ENCODE peak calls at places on chromosomes 13 and 19, in four cellular contexts. X is kidney epithelial cell, V is heart left ventricle, Y is fibroblast of pulmonary artery. M is an unnamed sample.

GRCh38 chr19:11581740-11582139 is 4.3 kb upstream of the ACP5 start:
- DNase-seq in X (no peak), V (no peak), Y (peak; percentile 18), M (no peak)

GRCh38 chr13:65600702-65601101 is 1629.4 kb downstream of the PCDH9 start:
- DNase-seq in X (no peak), V (no peak), Y (peak; percentile 49), M (no peak)

GRCh38 chr19:34269968-34270621 is 15.7 kb downstream of the GARRE1 start:
- DNase-seq in X (peak; percentile 68), V (peak; percentile 78), Y (peak; percentile 92), M (peak; percentile 65)

GRCh38 chr13:22939157-22939556 is 241.6 kb upstream of the SGCG start:
- DNase-seq in X (no peak), V (no peak), Y (no peak), M (no peak)

GRCh38 chr13:23871616-23872220 is 17.5 kb downstream of the MIPEP start:
- DNase-seq in X (no peak), V (no peak), Y (peak; percentile 61), M (peak; percentile 62)

GRCh38 chr13:22726721-22727120 is 454.1 kb upstream of the SGCG start:
- DNase-seq in X (no peak), V (no peak), Y (no peak), M (no peak)

GRCh38 chr19:40750035-40750284 is 317 bp downstream of the ACTMAP start:
- DNase-seq in X (no peak), V (no peak), Y (no peak), M (no peak)

GRCh38 chr13:46605089-46605488 is 52.1 kb downstream of the LRCH1 start:
- DNase-seq in X (no peak), V (peak; percentile 46), Y (no peak), M (no peak)

GRCh38 chr19:1132625-1133383 is 29.0 kb downstream of the GPX4 start:
- DNase-seq in X (no peak), V (no peak), Y (no peak), M (no peak)

GRCh38 chr19:17718467-17718987 is 753 bp upstream of the MAP1S start:
- DNase-seq in X (no peak), V (no peak), Y (no peak), M (no peak)

GRCh38 chr13:20993661-20994440 is 67.5 kb downstream of the LATS2 start:
- DNase-seq in X (no peak), V (no peak), Y (peak; percentile 62), M (peak; percentile 78)

GRCh38 chr19:33273881-33274662 is 28.3 kb downstream of the CEBPA start:
- DNase-seq in X (peak; percentile 51), V (no peak), Y (peak; percentile 85), M (peak; percentile 56)

GRCh38 chr13:40596484-40596883 is 70.0 kb downstream of the FOXO1 start:
- DNase-seq in X (no peak), V (no peak), Y (no peak), M (no peak)

GRCh38 chr13:113148940-113149503 is 9.4 kb upstream of the PROZ start:
- DNase-seq in X (no peak), V (no peak), Y (no peak), M (no peak)

GRCh38 chr19:30792561-30793505 is 420.6 kb downstream of the ZNF536 start:
- DNase-seq in X (no peak), V (no peak), Y (no peak), M (no peak)

GRCh38 chr13:30908416-30908980 is 2.4 kb downstream of the MEDAG start:
- DNase-seq in X (no peak), V (peak; percentile 62), Y (peak; percentile 91), M (no peak)

GRCh38 chr13:93230466-93230865 is 3.9 kb downstream of the GPC6 start:
- DNase-seq in X (peak; percentile 38), V (no peak), Y (peak; percentile 85), M (peak; percentile 69)

GRCh38 chr13:42702726-42703125 is 78.7 kb upstream of the FAM216B start:
- DNase-seq in X (no peak), V (no peak), Y (peak; percentile 30), M (peak; percentile 34)

GRCh38 chr19:49425922-49426592 is 869 bp downstream of the GFY start:
- DNase-seq in X (no peak), V (no peak), Y (no peak), M (no peak)

GRCh38 chr13:21242236-21242635 is 65.8 kb downstream of the MRPL57 start:
- DNase-seq in X (no peak), V (no peak), Y (no peak), M (no peak)

GRCh38 chr19:294819-295686 is 3.9 kb upstream of the PLPP2 start:
- DNase-seq in X (no peak), V (no peak), Y (peak; percentile 29), M (no peak)

GRCh38 chr19:13841339-13842293 is 35.3 kb upstream of the NANOS3 start:
- DNase-seq in X (no peak), V (peak; percentile 70), Y (no peak), M (peak; percentile 48)

GRCh38 chr19:42051166-42052115 is 18.6 kb downstream of the GRIK5 start:
- DNase-seq in X (no peak), V (no peak), Y (no peak), M (no peak)

GRCh38 chr13:100394005-100394695 is 194.4 kb downstream of the GGACT start:
- DNase-seq in X (peak; percentile 28), V (no peak), Y (peak; percentile 50), M (peak; percentile 95)

GRCh38 chr13:84481958-84482357 is 599.7 kb upstream of the SLITRK1 start:
- DNase-seq in X (no peak), V (no peak), Y (peak; percentile 65), M (peak; percentile 79)

GRCh38 chr13:30421093-30422055 is 919 bp upstream of the UBE2L5 start:
- DNase-seq in X (no peak), V (peak; percentile 89), Y (peak; percentile 85), M (peak; percentile 89)

GRCh38 chr13:44955421-44955820 is 33.9 kb downstream of the NUFIP1 start:
- DNase-seq in X (no peak), V (no peak), Y (no peak), M (no peak)

GRCh38 chr13:66477816-66478215 is 752.3 kb downstream of the PCDH9 start:
- DNase-seq in X (no peak), V (no peak), Y (no peak), M (no peak)

GRCh38 chr19:741506-742131 is 9.3 kb upstream of the MISP start:
- DNase-seq in X (no peak), V (no peak), Y (no peak), M (no peak)

GRCh38 chr19:12764698-12765097 is 10.7 kb downstream of the HOOK2 start:
- DNase-seq in X (no peak), V (no peak), Y (no peak), M (no peak)

GRCh38 chr13:50762969-50763568 is 80.4 kb downstream of the DLEU7 start:
- DNase-seq in X (no peak), V (no peak), Y (no peak), M (no peak)

GRCh38 chr13:82822935-82823334 is 1059.3 kb downstream of the SLITRK1 start:
- DNase-seq in X (no peak), V (no peak), Y (no peak), M (no peak)

GRCh38 chr13:21675095-21676007 is 4.5 kb downstream of the FGF9 start:
- DNase-seq in X (no peak), V (peak; percentile 52), Y (no peak), M (no peak)

GRCh38 chr13:83877901-83878300 is 4.4 kb downstream of the SLITRK1 start:
- DNase-seq in X (no peak), V (no peak), Y (no peak), M (no peak)

GRCh38 chr19:33748231-33748630 is 48.4 kb upstream of the KCTD15 start:
- DNase-seq in X (no peak), V (no peak), Y (no peak), M (no peak)

GRCh38 chr19:46494936-46495788 is 505 bp downstream of the PNMA8B start:
- DNase-seq in X (no peak), V (no peak), Y (no peak), M (no peak)
- H3K4me3 ChIP-seq in X (peak overlapping the region; percentile 32), V (no peak overlapping the region), Y (peak overlapping the region; percentile 41), M (peak overlapping the region; percentile 31)

GRCh38 chr19:51181377-51181912 is 39.3 kb downstream of the SIGLEC7 start:
- DNase-seq in X (no peak), V (no peak), Y (no peak), M (no peak)

GRCh38 chr19:51185069-51185867 is 39.6 kb upstream of the CD33 start:
- DNase-seq in X (no peak), V (no peak), Y (no peak), M (no peak)

GRCh38 chr19:51181913-51182419 is 39.9 kb downstream of the SIGLEC7 start:
- DNase-seq in X (no peak), V (no peak), Y (no peak), M (no peak)

GRCh38 chr19:51185868-51186215 is 39.0 kb upstream of the CD33 start:
- DNase-seq in X (no peak), V (no peak), Y (no peak), M (no peak)

DNA sequence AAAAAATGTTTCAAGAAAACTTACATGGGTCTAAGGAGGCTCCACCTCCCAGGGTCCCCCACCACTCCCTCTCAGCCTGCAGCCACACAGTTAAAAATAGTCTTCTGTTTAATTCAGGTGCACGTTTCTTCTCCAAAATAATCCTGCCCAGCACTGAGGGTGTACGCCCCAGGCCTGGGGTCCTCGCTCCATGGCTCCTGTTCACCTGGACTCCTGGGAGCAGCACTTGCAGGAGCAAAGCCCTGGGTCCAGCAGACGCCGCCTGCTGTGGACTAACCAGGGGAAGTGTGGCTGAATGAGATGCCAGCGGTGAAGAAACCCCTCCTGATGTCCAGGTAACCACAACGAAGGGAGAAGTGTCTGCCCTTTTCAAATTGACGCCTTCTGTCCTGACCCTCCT is 41.3 kb upstream of the CD33 start:
- DNase-seq in X (no peak), V (no peak), Y (no peak), M (no peak)
- TF ChIP-seq CTCF in X (no peak), V (no peak), Y (no peak), M (no peak)

GRCh38 chr19:46622118-46622446 is 2.8 kb downstream of the PTGIR start:
- DNase-seq in X (no peak), V (no peak), Y (no peak), M (no peak)

GRCh38 chr19:46623915-46624502 is 880 bp downstream of the PTGIR start:
- DNase-seq in X (no peak), V (no peak), Y (no peak), M (no peak)

GRCh38 chr19:46626441-46626840 is 1.6 kb upstream of the PTGIR start:
- DNase-seq in X (no peak), V (no peak), Y (no peak), M (no peak)

GRCh38 chr19:46625731-46626130 is 842 bp upstream of the PTGIR start:
- DNase-seq in X (no peak), V (no peak), Y (no peak), M (no peak)

GRCh38 chr19:46624958-46625661 is at the start of gene PTGIR:
- DNase-seq in X (no peak), V (peak; percentile 81), Y (peak; percentile 93), M (peak; percentile 33)
- H3K4me3 ChIP-seq in X (no peak within 1 kb of the TSS), V (peak within 1 kb of the TSS; percentile 8), Y (peak within 1 kb of the TSS; percentile 63), M (no peak within 1 kb of the TSS)

GRCh38 chr13:98485561-98485960 is 91.3 kb downstream of the STK24 start:
- DNase-seq in X (no peak), V (no peak), Y (no peak), M (no peak)
- TF ChIP-seq CTCF in X (no peak), V (no peak), Y (no peak), M (no peak)

GRCh38 chr19:10292206-10292788 is 2.5 kb downstream of the ICAM5 start:
- DNase-seq in X (no peak), V (peak; percentile 70), Y (peak; percentile 68), M (peak; percentile 24)
- H3K4me3 ChIP-seq in X (peak overlapping the region; percentile 26), V (peak overlapping the region; percentile 7), Y (peak overlapping the region; percentile 54), M (no peak overlapping the region)